ENCODE peak calls at places on chromosomes 7 and 10, in seven cellular contexts. One of them, this sample, is unnamed.

GRCh38 chr10:60426425-60426824 is 36.8 kb upstream of the ANK3 start:
- DNase-seq in astrocyte of the cerebellum: peak; percentile 77
- DNase-seq in kidney: no peak
- DNase-seq in activated CD8-positive, alpha-beta T cell treated with anti-CD3 and anti-CD28 coated beads for 36 hours: no peak
- DNase-seq in left ventricle myocardium inferior: no peak
- DNase-seq in brain microvascular endothelial cell: peak; percentile 73
- DNase-seq in B cell: no peak
- DNase-seq in this sample: no peak

GRCh38 chr10:30392564-30392990 is 41.4 kb upstream of the MAP3K8 start:
- DNase-seq in kidney: peak; percentile 87
- DNase-seq in left ventricle myocardium inferior: peak; percentile 68
- DNase-seq in activated CD8-positive, alpha-beta T cell treated with anti-CD3 and anti-CD28 coated beads for 36 hours: peak; percentile 78
- DNase-seq in brain microvascular endothelial cell: peak; percentile 27
- DNase-seq in B cell: peak; percentile 71
- DNase-seq in astrocyte of the cerebellum: no peak
- DNase-seq in this sample: peak; percentile 85

GRCh38 chr10:42753126-42753506 is 29.5 kb upstream of the BMS1 start:
- DNase-seq in left ventricle myocardium inferior: peak; percentile 77
- DNase-seq in activated CD8-positive, alpha-beta T cell treated with anti-CD3 and anti-CD28 coated beads for 36 hours: peak; percentile 74
- DNase-seq in brain microvascular endothelial cell: peak; percentile 58
- DNase-seq in kidney: peak; percentile 89
- DNase-seq in B cell: no peak
- DNase-seq in astrocyte of the cerebellum: peak; percentile 8
- DNase-seq in this sample: peak; percentile 59

GRCh38 chr10:55509168-55509567 is 708.1 kb upstream of the PCDH15 start:
- DNase-seq in astrocyte of the cerebellum: no peak
- DNase-seq in kidney: no peak
- DNase-seq in brain microvascular endothelial cell: no peak
- DNase-seq in B cell: no peak
- DNase-seq in left ventricle myocardium inferior: no peak
- DNase-seq in activated CD8-positive, alpha-beta T cell treated with anti-CD3 and anti-CD28 coated beads for 36 hours: no peak
- DNase-seq in this sample: no peak

GRCh38 chr10:132111121-132111731 is 45.5 kb downstream of the JAKMIP3 start:
- DNase-seq in kidney: peak; percentile 45
- DNase-seq in astrocyte of the cerebellum: no peak
- DNase-seq in B cell: no peak
- DNase-seq in left ventricle myocardium inferior: peak; percentile 5
- DNase-seq in brain microvascular endothelial cell: no peak
- DNase-seq in activated CD8-positive, alpha-beta T cell treated with anti-CD3 and anti-CD28 coated beads for 36 hours: no peak
- DNase-seq in this sample: no peak

GRCh38 chr10:63633677-63634487 is 112.7 kb downstream of the REEP3 start:
- DNase-seq in left ventricle myocardium inferior: no peak
- DNase-seq in activated CD8-positive, alpha-beta T cell treated with anti-CD3 and anti-CD28 coated beads for 36 hours: no peak
- DNase-seq in kidney: no peak
- DNase-seq in astrocyte of the cerebellum: no peak
- DNase-seq in brain microvascular endothelial cell: peak; percentile 40
- DNase-seq in B cell: no peak
- DNase-seq in this sample: no peak

GRCh38 chr10:21499580-21499909 is 25.9 kb downstream of the SKIDA1 start:
- DNase-seq in brain microvascular endothelial cell: no peak
- DNase-seq in kidney: no peak
- DNase-seq in B cell: no peak
- DNase-seq in astrocyte of the cerebellum: no peak
- DNase-seq in activated CD8-positive, alpha-beta T cell treated with anti-CD3 and anti-CD28 coated beads for 36 hours: no peak
- DNase-seq in left ventricle myocardium inferior: no peak
- DNase-seq in this sample: no peak

GRCh38 chr10:113680172-113681111 is 730 bp downstream of the CASP7 start:
- DNase-seq in B cell: peak; percentile 80
- DNase-seq in kidney: peak; percentile 83
- DNase-seq in left ventricle myocardium inferior: peak; percentile 30
- DNase-seq in brain microvascular endothelial cell: peak; percentile 35
- DNase-seq in astrocyte of the cerebellum: no peak
- DNase-seq in activated CD8-positive, alpha-beta T cell treated with anti-CD3 and anti-CD28 coated beads for 36 hours: peak; percentile 71
- DNase-seq in this sample: peak; percentile 46

GRCh38 chr10:53978292-53978691 is 822.7 kb downstream of the PCDH15 start:
- DNase-seq in kidney: no peak
- DNase-seq in left ventricle myocardium inferior: no peak
- DNase-seq in activated CD8-positive, alpha-beta T cell treated with anti-CD3 and anti-CD28 coated beads for 36 hours: no peak
- DNase-seq in brain microvascular endothelial cell: no peak
- DNase-seq in astrocyte of the cerebellum: no peak
- DNase-seq in B cell: no peak
- DNase-seq in this sample: no peak

GRCh38 chr7:122622682-122623081 is 76.2 kb downstream of the RNF133 start:
- DNase-seq in brain microvascular endothelial cell: no peak
- DNase-seq in activated CD8-positive, alpha-beta T cell treated with anti-CD3 and anti-CD28 coated beads for 36 hours: no peak
- DNase-seq in astrocyte of the cerebellum: no peak
- DNase-seq in B cell: no peak
- DNase-seq in kidney: no peak
- DNase-seq in left ventricle myocardium inferior: no peak
- DNase-seq in this sample: no peak

GRCh38 chr10:111084346-111085255 is 7.8 kb downstream of the ADRA2A start:
- DNase-seq in brain microvascular endothelial cell: no peak
- DNase-seq in activated CD8-positive, alpha-beta T cell treated with anti-CD3 and anti-CD28 coated beads for 36 hours: no peak
- DNase-seq in kidney: no peak
- DNase-seq in astrocyte of the cerebellum: no peak
- DNase-seq in B cell: peak; percentile 34
- DNase-seq in left ventricle myocardium inferior: no peak
- DNase-seq in this sample: no peak

GRCh38 chr7:116408166-116408565 is 91.4 kb upstream of the CAV2 start:
- DNase-seq in activated CD8-positive, alpha-beta T cell treated with anti-CD3 and anti-CD28 coated beads for 36 hours: no peak
- DNase-seq in left ventricle myocardium inferior: no peak
- DNase-seq in B cell: no peak
- DNase-seq in brain microvascular endothelial cell: no peak
- DNase-seq in astrocyte of the cerebellum: no peak
- DNase-seq in kidney: no peak
- DNase-seq in this sample: no peak

GRCh38 chr10:86535057-86535882 is 13.7 kb upstream of the WAPL start:
- DNase-seq in activated CD8-positive, alpha-beta T cell treated with anti-CD3 and anti-CD28 coated beads for 36 hours: no peak
- DNase-seq in astrocyte of the cerebellum: no peak
- DNase-seq in brain microvascular endothelial cell: no peak
- DNase-seq in kidney: peak; percentile 92
- DNase-seq in left ventricle myocardium inferior: peak; percentile 87
- DNase-seq in B cell: no peak
- DNase-seq in this sample: peak; percentile 50

GRCh38 chr10:26025500-26025899 is 91.5 kb downstream of the MYO3A start:
- DNase-seq in left ventricle myocardium inferior: no peak
- DNase-seq in B cell: no peak
- DNase-seq in brain microvascular endothelial cell: no peak
- DNase-seq in astrocyte of the cerebellum: no peak
- DNase-seq in activated CD8-positive, alpha-beta T cell treated with anti-CD3 and anti-CD28 coated beads for 36 hours: no peak
- DNase-seq in kidney: no peak
- DNase-seq in this sample: no peak

GRCh38 chr7:47411281-47411869 is 170.5 kb downstream of the TNS3 start:
- DNase-seq in B cell: no peak
- DNase-seq in brain microvascular endothelial cell: no peak
- DNase-seq in kidney: no peak
- DNase-seq in activated CD8-positive, alpha-beta T cell treated with anti-CD3 and anti-CD28 coated beads for 36 hours: no peak
- DNase-seq in astrocyte of the cerebellum: no peak
- DNase-seq in left ventricle myocardium inferior: no peak
- DNase-seq in this sample: no peak

GRCh38 chr10:3781458-3782098 is 3.4 kb downstream of the KLF6 start:
- DNase-seq in B cell: no peak
- DNase-seq in brain microvascular endothelial cell: peak; percentile 41
- DNase-seq in left ventricle myocardium inferior: peak; percentile 54
- DNase-seq in astrocyte of the cerebellum: no peak
- DNase-seq in kidney: peak; percentile 86
- DNase-seq in activated CD8-positive, alpha-beta T cell treated with anti-CD3 and anti-CD28 coated beads for 36 hours: peak; percentile 65
- DNase-seq in this sample: no peak
- TF ChIP-seq CTCF in B cell: no peak
- TF ChIP-seq CTCF in brain microvascular endothelial cell: peak; percentile 72
- TF ChIP-seq CTCF in left ventricle myocardium inferior: peak; percentile 62
- TF ChIP-seq CTCF in astrocyte of the cerebellum: peak; percentile 52
- TF ChIP-seq CTCF in kidney: peak; percentile 35
- TF ChIP-seq CTCF in activated CD8-positive, alpha-beta T cell treated with anti-CD3 and anti-CD28 coated beads for 36 hours: peak; percentile 44
- TF ChIP-seq CTCF in this sample: no peak

GRCh38 chr10:57716884-57717283 is 550.8 kb downstream of the IPMK start:
- DNase-seq in left ventricle myocardium inferior: no peak
- DNase-seq in astrocyte of the cerebellum: peak; percentile 28
- DNase-seq in kidney: no peak
- DNase-seq in B cell: no peak
- DNase-seq in activated CD8-positive, alpha-beta T cell treated with anti-CD3 and anti-CD28 coated beads for 36 hours: no peak
- DNase-seq in brain microvascular endothelial cell: peak; percentile 24
- DNase-seq in this sample: no peak
- TF ChIP-seq CTCF in left ventricle myocardium inferior: peak; percentile 45
- TF ChIP-seq CTCF in astrocyte of the cerebellum: peak; percentile 62
- TF ChIP-seq CTCF in kidney: peak; percentile 12
- TF ChIP-seq CTCF in B cell: no peak
- TF ChIP-seq CTCF in activated CD8-positive, alpha-beta T cell treated with anti-CD3 and anti-CD28 coated beads for 36 hours: no peak
- TF ChIP-seq CTCF in brain microvascular endothelial cell: peak; percentile 57
- TF ChIP-seq CTCF in this sample: no peak

GRCh38 chr7:74028321-74028812 is 394 bp downstream of the ELN start:
- DNase-seq in astrocyte of the cerebellum: no peak
- DNase-seq in left ventricle myocardium inferior: no peak
- DNase-seq in brain microvascular endothelial cell: no peak
- DNase-seq in B cell: no peak
- DNase-seq in kidney: peak; percentile 80
- DNase-seq in activated CD8-positive, alpha-beta T cell treated with anti-CD3 and anti-CD28 coated beads for 36 hours: no peak
- DNase-seq in this sample: no peak

GRCh38 chr7:74025745-74026144 is 2.2 kb upstream of the ELN start:
- DNase-seq in astrocyte of the cerebellum: no peak
- DNase-seq in left ventricle myocardium inferior: no peak
- DNase-seq in B cell: no peak
- DNase-seq in kidney: no peak
- DNase-seq in activated CD8-positive, alpha-beta T cell treated with anti-CD3 and anti-CD28 coated beads for 36 hours: no peak
- DNase-seq in brain microvascular endothelial cell: no peak
- DNase-seq in this sample: no peak

GRCh38 chr7:74027683-74028320 is at the start of gene ELN:
- DNase-seq in activated CD8-positive, alpha-beta T cell treated with anti-CD3 and anti-CD28 coated beads for 36 hours: no peak
- DNase-seq in astrocyte of the cerebellum: no peak
- DNase-seq in left ventricle myocardium inferior: peak; percentile 89
- DNase-seq in kidney: peak; percentile 93
- DNase-seq in B cell: no peak
- DNase-seq in brain microvascular endothelial cell: no peak
- DNase-seq in this sample: no peak

GRCh38 chr7:74026406-74027123 is 1.4 kb upstream of the ELN start:
- DNase-seq in kidney: peak; percentile 93
- DNase-seq in activated CD8-positive, alpha-beta T cell treated with anti-CD3 and anti-CD28 coated beads for 36 hours: peak; percentile 76
- DNase-seq in brain microvascular endothelial cell: peak; percentile 59
- DNase-seq in left ventricle myocardium inferior: peak; percentile 83
- DNase-seq in B cell: peak; percentile 68
- DNase-seq in astrocyte of the cerebellum: no peak
- DNase-seq in this sample: peak; percentile 88

GRCh38 chr7:74027124-74027682 is 770 bp upstream of the ELN start:
- DNase-seq in kidney: peak; percentile 53
- DNase-seq in left ventricle myocardium inferior: no peak
- DNase-seq in brain microvascular endothelial cell: no peak
- DNase-seq in astrocyte of the cerebellum: no peak
- DNase-seq in activated CD8-positive, alpha-beta T cell treated with anti-CD3 and anti-CD28 coated beads for 36 hours: no peak
- DNase-seq in B cell: no peak
- DNase-seq in this sample: no peak
- TF ChIP-seq CTCF in kidney: no peak
- TF ChIP-seq CTCF in left ventricle myocardium inferior: no peak
- TF ChIP-seq CTCF in brain microvascular endothelial cell: no peak
- TF ChIP-seq CTCF in astrocyte of the cerebellum: no peak
- TF ChIP-seq CTCF in activated CD8-positive, alpha-beta T cell treated with anti-CD3 and anti-CD28 coated beads for 36 hours: peak; percentile 20
- TF ChIP-seq CTCF in B cell: peak; percentile 55
- TF ChIP-seq CTCF in this sample: no peak

DNA sequence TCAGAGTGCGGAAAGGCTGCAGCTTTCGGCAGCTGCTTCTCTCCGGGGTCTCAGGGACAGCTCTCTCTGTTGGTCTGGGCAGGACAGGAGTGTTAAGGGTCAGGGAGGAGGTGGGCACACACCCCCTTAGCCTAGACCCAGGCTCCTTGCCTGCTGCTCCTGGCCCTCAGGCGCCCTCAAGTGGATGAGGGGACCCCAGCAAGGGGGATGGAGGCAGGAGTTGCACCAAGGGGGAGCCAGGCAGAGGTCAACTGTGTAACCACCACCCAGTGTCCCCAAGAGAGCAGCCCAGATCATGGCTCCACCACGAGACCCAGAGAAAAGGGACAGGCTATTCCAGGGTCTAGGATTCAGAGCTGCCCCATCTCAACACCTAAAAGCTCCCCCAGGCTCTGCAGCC is 26.9 kb downstream of the SPOCK2 start:
- DNase-seq in brain microvascular endothelial cell: no peak
- DNase-seq in astrocyte of the cerebellum: no peak
- DNase-seq in activated CD8-positive, alpha-beta T cell treated with anti-CD3 and anti-CD28 coated beads for 36 hours: no peak
- DNase-seq in left ventricle myocardium inferior: no peak
- DNase-seq in B cell: no peak
- DNase-seq in kidney: no peak
- DNase-seq in this sample: no peak
- TF ChIP-seq CTCF in brain microvascular endothelial cell: peak; percentile 49
- TF ChIP-seq CTCF in astrocyte of the cerebellum: peak; percentile 32
- TF ChIP-seq CTCF in activated CD8-positive, alpha-beta T cell treated with anti-CD3 and anti-CD28 coated beads for 36 hours: no peak
- TF ChIP-seq CTCF in left ventricle myocardium inferior: peak; percentile 15
- TF ChIP-seq CTCF in B cell: no peak
- TF ChIP-seq CTCF in kidney: no peak
- TF ChIP-seq CTCF in this sample: peak; percentile 59

DNA sequence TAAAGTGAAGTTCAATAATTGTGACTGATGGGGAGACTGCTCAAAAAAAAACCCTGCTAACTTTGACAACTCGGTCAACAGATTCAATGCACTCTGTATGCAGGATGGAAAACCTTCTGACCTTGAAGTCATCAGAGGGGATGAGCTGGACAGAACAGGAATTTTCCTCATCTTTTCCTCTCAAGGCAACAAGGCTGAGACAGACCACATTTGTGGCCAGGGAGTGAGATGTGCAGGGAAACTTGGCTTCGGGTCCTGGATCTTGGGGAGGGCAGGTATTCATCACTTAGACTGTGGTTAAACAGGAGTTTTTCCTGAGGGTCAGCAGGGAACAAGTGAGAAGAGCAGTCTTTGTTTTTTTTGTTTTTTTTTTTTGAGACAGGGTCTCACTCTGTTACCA is 100.6 kb downstream of the BAMBI start:
- DNase-seq in brain microvascular endothelial cell: no peak
- DNase-seq in B cell: no peak
- DNase-seq in astrocyte of the cerebellum: no peak
- DNase-seq in left ventricle myocardium inferior: no peak
- DNase-seq in kidney: no peak
- DNase-seq in activated CD8-positive, alpha-beta T cell treated with anti-CD3 and anti-CD28 coated beads for 36 hours: no peak
- DNase-seq in this sample: no peak
- TF ChIP-seq CTCF in brain microvascular endothelial cell: no peak
- TF ChIP-seq CTCF in B cell: no peak
- TF ChIP-seq CTCF in astrocyte of the cerebellum: no peak
- TF ChIP-seq CTCF in left ventricle myocardium inferior: no peak
- TF ChIP-seq CTCF in kidney: no peak
- TF ChIP-seq CTCF in activated CD8-positive, alpha-beta T cell treated with anti-CD3 and anti-CD28 coated beads for 36 hours: no peak
- TF ChIP-seq CTCF in this sample: no peak

DNA sequence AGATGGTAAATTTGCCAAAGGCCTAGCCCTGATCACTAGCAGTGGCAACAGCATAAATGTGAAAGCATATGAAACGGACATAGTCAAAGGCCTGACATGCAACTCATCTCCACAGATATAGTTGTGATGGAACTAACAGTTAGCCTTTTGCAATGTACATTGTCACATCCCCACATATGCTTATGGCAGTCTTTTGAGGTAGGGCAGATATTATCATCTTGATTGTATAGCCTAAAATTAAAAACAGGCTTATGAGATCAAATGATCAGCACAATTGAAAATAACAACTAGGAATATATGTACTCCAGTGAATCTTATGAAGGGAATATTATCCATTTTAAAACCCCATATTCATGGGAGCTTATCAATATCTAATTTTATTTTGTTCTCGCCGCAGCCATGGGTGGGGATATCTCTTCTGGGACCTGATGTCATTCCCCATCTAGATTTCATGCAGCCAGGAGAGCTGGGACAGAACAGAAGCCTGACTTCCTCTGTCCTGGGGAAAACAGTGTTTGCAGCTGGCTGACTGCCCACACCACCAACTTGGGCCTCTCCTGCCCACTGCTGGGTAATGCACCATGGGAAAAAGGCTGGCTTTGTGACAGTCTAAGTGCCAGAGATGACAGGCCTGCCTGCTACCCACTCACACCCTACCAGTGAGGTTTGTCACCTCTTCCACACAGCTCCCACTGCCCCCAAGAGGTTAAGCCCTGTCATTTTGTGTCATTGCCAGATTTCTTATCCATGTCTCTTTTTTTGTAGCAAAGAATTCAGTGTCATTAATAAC is 180.2 kb upstream of the FZD1 start:
- DNase-seq in astrocyte of the cerebellum: no peak
- DNase-seq in brain microvascular endothelial cell: no peak
- DNase-seq in kidney: no peak
- DNase-seq in left ventricle myocardium inferior: peak; percentile 57
- DNase-seq in B cell: no peak
- DNase-seq in activated CD8-positive, alpha-beta T cell treated with anti-CD3 and anti-CD28 coated beads for 36 hours: peak; percentile 28
- DNase-seq in this sample: no peak
- TF ChIP-seq CTCF in astrocyte of the cerebellum: no peak
- TF ChIP-seq CTCF in brain microvascular endothelial cell: no peak
- TF ChIP-seq CTCF in kidney: no peak
- TF ChIP-seq CTCF in left ventricle myocardium inferior: peak; percentile 24
- TF ChIP-seq CTCF in B cell: no peak
- TF ChIP-seq CTCF in activated CD8-positive, alpha-beta T cell treated with anti-CD3 and anti-CD28 coated beads for 36 hours: no peak
- TF ChIP-seq CTCF in this sample: no peak

This sample was measured in GM13977.